ENCODE peak calls at places on chromosomes 16 and 17, in six cellular contexts. O is mesendoderm, G is H9, P is IMR-90, R is H1, C is mesenchymal stem cell. F is an unnamed sample.

GRCh38 chr16:22671301-22672076 is 142.5 kb upstream of the HS3ST2 start:
- DNase-seq in C (no peak), P (peak; percentile 18), O (peak; percentile 19), G (peak; percentile 39), R (peak; percentile 48), F (no peak)

GRCh38 chr16:72400257-72401078 is 228.5 kb upstream of the PMFBP1 start:
- DNase-seq in G (peak; percentile 60), R (peak; percentile 74), O (peak; percentile 84), C (peak; percentile 57), P (peak; percentile 62), F (peak; percentile 57)

GRCh38 chr17:10521949-10522348 is 3.6 kb upstream of the MYH1 start:
- DNase-seq in G (no peak), O (no peak), P (no peak), R (no peak), C (no peak), F (no peak)

GRCh38 chr17:17778308-17779014 is 58.3 kb downstream of the SREBF1 start:
- DNase-seq in R (no peak), G (no peak), O (no peak), C (peak; percentile 75), P (peak; percentile 81), F (no peak)

GRCh38 chr16:63005356-63005755 is 969.1 kb upstream of the CDH8 start:
- DNase-seq in P (no peak), R (no peak), O (no peak), G (no peak), C (no peak), F (no peak)

GRCh38 chr16:57755061-57755684 is 19.6 kb downstream of the KATNB1 start:
- DNase-seq in P (no peak), C (no peak), R (peak; percentile 45), O (peak; percentile 8), G (no peak), F (no peak)

GRCh38 chr16:8855972-8856371 is 12.8 kb downstream of the CARHSP1 start:
- DNase-seq in R (no peak), P (no peak), C (no peak), O (no peak), G (no peak), F (no peak)

GRCh38 chr16:4233431-4233830 is 8.4 kb downstream of the SRL start:
- DNase-seq in G (no peak), C (no peak), P (peak; percentile 33), O (no peak), R (no peak), F (no peak)

GRCh38 chr16:23229714-23230113 is 47.2 kb downstream of the SCNN1G start:
- DNase-seq in C (no peak), P (no peak), O (no peak), R (no peak), G (no peak), F (no peak)

GRCh38 chr16:57071840-57072541 is 20.4 kb upstream of the CPNE2 start:
- DNase-seq in P (peak; percentile 62), O (no peak), G (no peak), C (peak; percentile 14), R (no peak), F (no peak)

GRCh38 chr17:72506773-72507172 is 386.0 kb downstream of the SOX9 start:
- DNase-seq in O (no peak), P (no peak), R (no peak), C (no peak), G (no peak), F (no peak)

GRCh38 chr17:17823433-17824118 is 13.2 kb downstream of the SREBF1 start:
- DNase-seq in P (peak; percentile 61), O (peak; percentile 97), C (peak; percentile 84), R (peak; percentile 93), G (peak; percentile 97), F (peak; percentile 89)

GRCh38 chr16:4298761-4299522 is 16.9 kb upstream of the GLIS2 start:
- DNase-seq in C (peak; percentile 90), R (peak; percentile 66), P (peak; percentile 94), O (peak; percentile 97), G (peak; percentile 90), F (no peak)

GRCh38 chr16:57632568-57632967 is 4.1 kb downstream of the ADGRG1 start:
- DNase-seq in O (no peak), G (no peak), C (no peak), P (peak; percentile 28), R (no peak), F (no peak)

GRCh38 chr17:77783991-77784820 is 174.3 kb upstream of the TNRC6C start:
- DNase-seq in R (no peak), P (no peak), O (no peak), G (no peak), C (no peak), F (no peak)

GRCh38 chr17:19534562-19535149 is 1.0 kb downstream of the SLC47A1 start:
- DNase-seq in R (no peak), P (no peak), C (no peak), O (no peak), G (no peak), F (no peak)

GRCh38 chr17:59846391-59847165 is 46.2 kb downstream of the TUBD1 start:
- DNase-seq in C (peak; percentile 87), G (peak; percentile 48), R (no peak), O (peak; percentile 43), P (peak; percentile 94), F (no peak)

GRCh38 chr16:88376835-88377726 is 5.7 kb upstream of the ZNF469 start:
- DNase-seq in P (no peak), O (no peak), G (no peak), C (no peak), R (no peak), F (no peak)

GRCh38 chr17:65366102-65366844 is 195.2 kb downstream of the AXIN2 start:
- DNase-seq in C (no peak), R (no peak), P (no peak), G (no peak), O (no peak), F (no peak)

DNA sequence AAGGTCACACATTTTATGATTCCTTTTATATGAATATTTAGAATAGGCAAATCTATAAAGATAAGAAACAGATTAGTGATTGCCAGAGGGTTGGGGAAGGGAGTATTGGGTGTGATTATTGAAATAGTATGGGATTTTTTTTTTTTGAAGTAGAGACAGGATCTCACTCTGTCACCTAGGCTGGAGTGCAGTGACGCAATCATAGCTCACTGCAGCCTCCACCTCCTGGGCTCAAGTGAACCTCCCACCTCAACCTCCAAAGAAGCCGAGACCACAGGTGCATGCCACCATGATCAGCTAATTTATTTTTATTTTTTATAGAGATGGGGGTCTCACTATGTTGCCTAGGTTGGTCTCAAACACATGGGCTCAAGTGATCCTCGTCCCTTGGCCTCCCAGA is 35.7 kb downstream of the MEOX1 start:
- DNase-seq in R (no peak), C (no peak), O (no peak), P (no peak), G (no peak), F (no peak)
- H2BK15ac ChIP-seq in R (no peak overlapping the region), C (no peak overlapping the region), O (no peak overlapping the region), P (no peak overlapping the region), G (no peak overlapping the region), F (no peak overlapping the region)

GRCh38 chr16:84194470-84195200 is 3.7 kb downstream of the ADAD2 start:
- DNase-seq in P (no peak), G (no peak), R (no peak), O (no peak), C (no peak), F (no peak)

GRCh38 chr16:84193480-84193879 is 2.5 kb downstream of the ADAD2 start:
- DNase-seq in C (no peak), G (no peak), R (no peak), P (no peak), O (no peak), F (no peak)

GRCh38 chr16:84196101-84196500 is 5.1 kb downstream of the ADAD2 start:
- DNase-seq in C (no peak), O (no peak), G (no peak), P (no peak), R (no peak), F (no peak)

GRCh38 chr16:84195201-84196093 is 4.5 kb downstream of the ADAD2 start:
- DNase-seq in O (no peak), P (no peak), R (no peak), C (no peak), G (no peak), F (no peak)

DNA sequence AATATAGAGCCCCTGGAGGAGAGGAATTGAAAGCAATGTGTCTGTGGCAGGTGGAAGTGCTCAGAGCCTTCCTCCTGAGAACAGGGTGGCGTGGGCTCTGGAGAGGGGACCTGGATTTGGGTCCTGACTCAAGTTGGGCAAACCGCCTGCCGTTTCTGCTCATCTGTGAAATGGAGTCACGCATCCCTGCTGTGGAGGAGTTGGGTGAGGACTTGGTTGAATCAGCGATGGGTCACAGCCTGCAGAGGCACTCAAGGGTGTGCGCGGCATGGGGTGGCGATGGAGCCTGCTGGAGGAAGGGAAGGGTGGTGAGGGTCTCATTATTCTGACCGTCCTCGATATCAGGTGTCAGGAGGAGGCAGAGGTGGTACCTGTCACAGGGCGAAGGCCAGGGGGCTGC is 3.1 kb downstream of the ADAD2 start:
- DNase-seq in R (no peak), P (no peak), G (no peak), C (no peak), O (no peak), F (no peak)
- H2BK15ac ChIP-seq in R (peak overlapping the region; percentile 81), P (no peak overlapping the region), G (no peak overlapping the region), C (no peak overlapping the region), O (no peak overlapping the region), F (peak overlapping the region; percentile 67)

GRCh38 chr17:71267668-71268067 is 853.2 kb upstream of the SOX9 start:
- DNase-seq in R (no peak), C (no peak), P (no peak), G (no peak), O (no peak), F (no peak)

GRCh38 chr17:71273451-71273850 is 847.4 kb upstream of the SOX9 start:
- DNase-seq in G (no peak), P (no peak), R (no peak), O (no peak), C (no peak), F (no peak)

GRCh38 chr17:71269201-71269600 is 851.6 kb upstream of the SOX9 start:
- DNase-seq in R (no peak), O (no peak), C (no peak), G (no peak), P (no peak), F (no peak)
- H2BK15ac ChIP-seq in R (no peak overlapping the region), O (no peak overlapping the region), C (no peak overlapping the region), G (no peak overlapping the region), P (no peak overlapping the region), F (no peak overlapping the region)

GRCh38 chr17:68324114-68324513 is 32.8 kb downstream of the ARSG start:
- DNase-seq in R (no peak), C (no peak), G (no peak), O (no peak), P (no peak), F (no peak)

GRCh38 chr17:68324654-68325336 is 33.5 kb downstream of the ARSG start:
- DNase-seq in O (no peak), C (no peak), P (no peak), R (no peak), G (no peak), F (no peak)

GRCh38 chr17:68320943-68321557 is 29.8 kb downstream of the ARSG start:
- DNase-seq in G (no peak), C (no peak), O (no peak), R (no peak), P (no peak), F (no peak)

GRCh38 chr17:68320311-68320865 is 29.1 kb downstream of the ARSG start:
- DNase-seq in O (peak; percentile 51), P (no peak), C (no peak), G (peak; percentile 51), R (no peak), F (no peak)

DNA sequence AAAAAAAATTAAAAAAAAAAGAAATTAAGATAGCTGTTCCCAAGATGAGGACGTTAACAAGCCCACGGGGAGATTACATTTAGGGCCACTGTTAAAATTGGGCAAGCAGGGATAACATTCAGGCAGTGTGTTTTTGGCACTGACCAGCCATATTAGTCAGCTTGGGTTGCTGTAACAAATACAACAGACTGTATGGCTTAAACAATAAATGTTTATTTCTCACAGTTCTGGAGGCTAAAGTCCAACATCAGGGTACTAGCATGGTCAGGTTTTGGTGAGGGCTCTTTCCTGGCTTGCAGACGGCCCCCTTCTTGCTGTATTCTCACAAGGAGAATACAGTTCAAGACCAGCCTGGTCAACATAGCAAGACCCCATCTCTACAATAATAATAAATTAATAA is 31.3 kb downstream of the ARSG start:
- DNase-seq in R (no peak), C (no peak), O (no peak), P (no peak), G (no peak), F (no peak)
- H2BK15ac ChIP-seq in R (no peak overlapping the region), C (no peak overlapping the region), O (no peak overlapping the region), P (no peak overlapping the region), G (no peak overlapping the region), F (no peak overlapping the region)